ENCODE peak calls at places on chromosomes 16 and 17, in five cellular contexts. One of them, this sample, is unnamed.

GRCh38 chr17:63973930-63974593 is 1.3 kb upstream of the SCN4A start:
- ATAC-seq in natural killer cell treated with Interleukin-12 subunit alpha and Interleukin-12 subunit beta and Interleukin-15 and Interleukin-18, amount 100 ng/mL, for 72 hours: peak
- ATAC-seq in activated CD8-positive, alpha-beta T cell treated with anti-CD3 and anti-CD28 coated beads for 36 hours: no peak
- ATAC-seq in T-helper 17 cell: no peak
- ATAC-seq in stimulated activated effector memory CD8-positive, alpha-beta T cell treated with anti-CD3 and anti-CD28 coated beads, Interleukin-12 subunit alpha, Interleukin-12 subunit beta, amount 100 ng/mL, for 72 hours: no peak
- ATAC-seq in this sample: no peak

GRCh38 chr17:76497979-76498885 is 3.0 kb downstream of the RHBDF2 start:
- ATAC-seq in natural killer cell treated with Interleukin-12 subunit alpha and Interleukin-12 subunit beta and Interleukin-15 and Interleukin-18, amount 100 ng/mL, for 72 hours: no peak
- ATAC-seq in activated CD8-positive, alpha-beta T cell treated with anti-CD3 and anti-CD28 coated beads for 36 hours: no peak
- ATAC-seq in T-helper 17 cell: no peak
- ATAC-seq in stimulated activated effector memory CD8-positive, alpha-beta T cell treated with anti-CD3 and anti-CD28 coated beads, Interleukin-12 subunit alpha, Interleukin-12 subunit beta, amount 100 ng/mL, for 72 hours: no peak
- ATAC-seq in this sample: peak

GRCh38 chr17:66957951-66958579 is 6.4 kb upstream of the CACNG4 start:
- ATAC-seq in natural killer cell treated with Interleukin-12 subunit alpha and Interleukin-12 subunit beta and Interleukin-15 and Interleukin-18, amount 100 ng/mL, for 72 hours: no peak
- ATAC-seq in activated CD8-positive, alpha-beta T cell treated with anti-CD3 and anti-CD28 coated beads for 36 hours: no peak
- ATAC-seq in T-helper 17 cell: no peak
- ATAC-seq in stimulated activated effector memory CD8-positive, alpha-beta T cell treated with anti-CD3 and anti-CD28 coated beads, Interleukin-12 subunit alpha, Interleukin-12 subunit beta, amount 100 ng/mL, for 72 hours: no peak
- ATAC-seq in this sample: no peak

GRCh38 chr17:3655766-3656165 is 12.6 kb downstream of the TAX1BP3 start:
- ATAC-seq in natural killer cell treated with Interleukin-12 subunit alpha and Interleukin-12 subunit beta and Interleukin-15 and Interleukin-18, amount 100 ng/mL, for 72 hours: no peak
- ATAC-seq in activated CD8-positive, alpha-beta T cell treated with anti-CD3 and anti-CD28 coated beads for 36 hours: no peak
- ATAC-seq in T-helper 17 cell: no peak
- ATAC-seq in stimulated activated effector memory CD8-positive, alpha-beta T cell treated with anti-CD3 and anti-CD28 coated beads, Interleukin-12 subunit alpha, Interleukin-12 subunit beta, amount 100 ng/mL, for 72 hours: no peak
- ATAC-seq in this sample: no peak

GRCh38 chr17:36144981-36145729 is 31.3 kb downstream of the TBC1D3B start:
- ATAC-seq in natural killer cell treated with Interleukin-12 subunit alpha and Interleukin-12 subunit beta and Interleukin-15 and Interleukin-18, amount 100 ng/mL, for 72 hours: no peak
- ATAC-seq in activated CD8-positive, alpha-beta T cell treated with anti-CD3 and anti-CD28 coated beads for 36 hours: no peak
- ATAC-seq in T-helper 17 cell: no peak
- ATAC-seq in stimulated activated effector memory CD8-positive, alpha-beta T cell treated with anti-CD3 and anti-CD28 coated beads, Interleukin-12 subunit alpha, Interleukin-12 subunit beta, amount 100 ng/mL, for 72 hours: no peak
- ATAC-seq in this sample: no peak

GRCh38 chr17:2723997-2724782 is 12.6 kb upstream of the CLUH start:
- ATAC-seq in natural killer cell treated with Interleukin-12 subunit alpha and Interleukin-12 subunit beta and Interleukin-15 and Interleukin-18, amount 100 ng/mL, for 72 hours: peak
- ATAC-seq in activated CD8-positive, alpha-beta T cell treated with anti-CD3 and anti-CD28 coated beads for 36 hours: peak
- ATAC-seq in T-helper 17 cell: no peak
- ATAC-seq in stimulated activated effector memory CD8-positive, alpha-beta T cell treated with anti-CD3 and anti-CD28 coated beads, Interleukin-12 subunit alpha, Interleukin-12 subunit beta, amount 100 ng/mL, for 72 hours: peak
- ATAC-seq in this sample: no peak

GRCh38 chr17:71793550-71793949 is 327.3 kb upstream of the SOX9 start:
- ATAC-seq in natural killer cell treated with Interleukin-12 subunit alpha and Interleukin-12 subunit beta and Interleukin-15 and Interleukin-18, amount 100 ng/mL, for 72 hours: no peak
- ATAC-seq in activated CD8-positive, alpha-beta T cell treated with anti-CD3 and anti-CD28 coated beads for 36 hours: no peak
- ATAC-seq in T-helper 17 cell: no peak
- ATAC-seq in stimulated activated effector memory CD8-positive, alpha-beta T cell treated with anti-CD3 and anti-CD28 coated beads, Interleukin-12 subunit alpha, Interleukin-12 subunit beta, amount 100 ng/mL, for 72 hours: no peak
- ATAC-seq in this sample: no peak

GRCh38 chr16:6016530-6017184 is 919.1 kb upstream of the EEF2KMT start:
- ATAC-seq in natural killer cell treated with Interleukin-12 subunit alpha and Interleukin-12 subunit beta and Interleukin-15 and Interleukin-18, amount 100 ng/mL, for 72 hours: no peak
- ATAC-seq in activated CD8-positive, alpha-beta T cell treated with anti-CD3 and anti-CD28 coated beads for 36 hours: no peak
- ATAC-seq in T-helper 17 cell: no peak
- ATAC-seq in stimulated activated effector memory CD8-positive, alpha-beta T cell treated with anti-CD3 and anti-CD28 coated beads, Interleukin-12 subunit alpha, Interleukin-12 subunit beta, amount 100 ng/mL, for 72 hours: no peak
- ATAC-seq in this sample: no peak

GRCh38 chr16:69767459-69768229 is 5.5 kb downstream of the WWP2 start:
- ATAC-seq in natural killer cell treated with Interleukin-12 subunit alpha and Interleukin-12 subunit beta and Interleukin-15 and Interleukin-18, amount 100 ng/mL, for 72 hours: no peak
- ATAC-seq in activated CD8-positive, alpha-beta T cell treated with anti-CD3 and anti-CD28 coated beads for 36 hours: peak
- ATAC-seq in T-helper 17 cell: no peak
- ATAC-seq in stimulated activated effector memory CD8-positive, alpha-beta T cell treated with anti-CD3 and anti-CD28 coated beads, Interleukin-12 subunit alpha, Interleukin-12 subunit beta, amount 100 ng/mL, for 72 hours: peak
- ATAC-seq in this sample: no peak

GRCh38 chr17:15431766-15432165 is 35.7 kb downstream of the CDRT4 start:
- ATAC-seq in natural killer cell treated with Interleukin-12 subunit alpha and Interleukin-12 subunit beta and Interleukin-15 and Interleukin-18, amount 100 ng/mL, for 72 hours: no peak
- ATAC-seq in activated CD8-positive, alpha-beta T cell treated with anti-CD3 and anti-CD28 coated beads for 36 hours: no peak
- ATAC-seq in T-helper 17 cell: no peak
- ATAC-seq in stimulated activated effector memory CD8-positive, alpha-beta T cell treated with anti-CD3 and anti-CD28 coated beads, Interleukin-12 subunit alpha, Interleukin-12 subunit beta, amount 100 ng/mL, for 72 hours: no peak
- ATAC-seq in this sample: no peak

GRCh38 chr17:1588781-1589585 is 26.4 kb upstream of the PITPNA start:
- ATAC-seq in natural killer cell treated with Interleukin-12 subunit alpha and Interleukin-12 subunit beta and Interleukin-15 and Interleukin-18, amount 100 ng/mL, for 72 hours: no peak
- ATAC-seq in activated CD8-positive, alpha-beta T cell treated with anti-CD3 and anti-CD28 coated beads for 36 hours: no peak
- ATAC-seq in T-helper 17 cell: no peak
- ATAC-seq in stimulated activated effector memory CD8-positive, alpha-beta T cell treated with anti-CD3 and anti-CD28 coated beads, Interleukin-12 subunit alpha, Interleukin-12 subunit beta, amount 100 ng/mL, for 72 hours: no peak
- ATAC-seq in this sample: no peak

GRCh38 chr16:66878067-66878466 is 2.2 kb upstream of the PDP2 start:
- ATAC-seq in natural killer cell treated with Interleukin-12 subunit alpha and Interleukin-12 subunit beta and Interleukin-15 and Interleukin-18, amount 100 ng/mL, for 72 hours: no peak
- ATAC-seq in activated CD8-positive, alpha-beta T cell treated with anti-CD3 and anti-CD28 coated beads for 36 hours: peak
- ATAC-seq in T-helper 17 cell: no peak
- ATAC-seq in stimulated activated effector memory CD8-positive, alpha-beta T cell treated with anti-CD3 and anti-CD28 coated beads, Interleukin-12 subunit alpha, Interleukin-12 subunit beta, amount 100 ng/mL, for 72 hours: peak
- ATAC-seq in this sample: peak

GRCh38 chr17:59175076-59175475 is 19.5 kb downstream of the PRR11 start:
- ATAC-seq in natural killer cell treated with Interleukin-12 subunit alpha and Interleukin-12 subunit beta and Interleukin-15 and Interleukin-18, amount 100 ng/mL, for 72 hours: no peak
- ATAC-seq in activated CD8-positive, alpha-beta T cell treated with anti-CD3 and anti-CD28 coated beads for 36 hours: no peak
- ATAC-seq in T-helper 17 cell: no peak
- ATAC-seq in stimulated activated effector memory CD8-positive, alpha-beta T cell treated with anti-CD3 and anti-CD28 coated beads, Interleukin-12 subunit alpha, Interleukin-12 subunit beta, amount 100 ng/mL, for 72 hours: no peak
- ATAC-seq in this sample: no peak

GRCh38 chr16:8916541-8917225 is 34.5 kb downstream of the LITAFD start:
- ATAC-seq in natural killer cell treated with Interleukin-12 subunit alpha and Interleukin-12 subunit beta and Interleukin-15 and Interleukin-18, amount 100 ng/mL, for 72 hours: no peak
- ATAC-seq in activated CD8-positive, alpha-beta T cell treated with anti-CD3 and anti-CD28 coated beads for 36 hours: no peak
- ATAC-seq in T-helper 17 cell: no peak
- ATAC-seq in stimulated activated effector memory CD8-positive, alpha-beta T cell treated with anti-CD3 and anti-CD28 coated beads, Interleukin-12 subunit alpha, Interleukin-12 subunit beta, amount 100 ng/mL, for 72 hours: no peak
- ATAC-seq in this sample: peak

GRCh38 chr16:18937390-18937789 is 11.2 kb upstream of the SMG1 start:
- ATAC-seq in natural killer cell treated with Interleukin-12 subunit alpha and Interleukin-12 subunit beta and Interleukin-15 and Interleukin-18, amount 100 ng/mL, for 72 hours: no peak
- ATAC-seq in activated CD8-positive, alpha-beta T cell treated with anti-CD3 and anti-CD28 coated beads for 36 hours: no peak
- ATAC-seq in T-helper 17 cell: no peak
- ATAC-seq in stimulated activated effector memory CD8-positive, alpha-beta T cell treated with anti-CD3 and anti-CD28 coated beads, Interleukin-12 subunit alpha, Interleukin-12 subunit beta, amount 100 ng/mL, for 72 hours: no peak
- ATAC-seq in this sample: no peak

GRCh38 chr17:64741924-64742670 is 80.0 kb upstream of the SMURF2 start:
- ATAC-seq in natural killer cell treated with Interleukin-12 subunit alpha and Interleukin-12 subunit beta and Interleukin-15 and Interleukin-18, amount 100 ng/mL, for 72 hours: no peak
- ATAC-seq in activated CD8-positive, alpha-beta T cell treated with anti-CD3 and anti-CD28 coated beads for 36 hours: no peak
- ATAC-seq in T-helper 17 cell: no peak
- ATAC-seq in stimulated activated effector memory CD8-positive, alpha-beta T cell treated with anti-CD3 and anti-CD28 coated beads, Interleukin-12 subunit alpha, Interleukin-12 subunit beta, amount 100 ng/mL, for 72 hours: no peak
- ATAC-seq in this sample: no peak

GRCh38 chr16:75322706-75323105 is 71.3 kb upstream of the BCAR1 start:
- ATAC-seq in natural killer cell treated with Interleukin-12 subunit alpha and Interleukin-12 subunit beta and Interleukin-15 and Interleukin-18, amount 100 ng/mL, for 72 hours: no peak
- ATAC-seq in activated CD8-positive, alpha-beta T cell treated with anti-CD3 and anti-CD28 coated beads for 36 hours: no peak
- ATAC-seq in T-helper 17 cell: no peak
- ATAC-seq in stimulated activated effector memory CD8-positive, alpha-beta T cell treated with anti-CD3 and anti-CD28 coated beads, Interleukin-12 subunit alpha, Interleukin-12 subunit beta, amount 100 ng/mL, for 72 hours: no peak
- ATAC-seq in this sample: no peak

GRCh38 chr17:56727876-56728617 is 105.7 kb downstream of the C17orf67 start:
- ATAC-seq in natural killer cell treated with Interleukin-12 subunit alpha and Interleukin-12 subunit beta and Interleukin-15 and Interleukin-18, amount 100 ng/mL, for 72 hours: no peak
- ATAC-seq in activated CD8-positive, alpha-beta T cell treated with anti-CD3 and anti-CD28 coated beads for 36 hours: no peak
- ATAC-seq in T-helper 17 cell: no peak
- ATAC-seq in stimulated activated effector memory CD8-positive, alpha-beta T cell treated with anti-CD3 and anti-CD28 coated beads, Interleukin-12 subunit alpha, Interleukin-12 subunit beta, amount 100 ng/mL, for 72 hours: peak
- ATAC-seq in this sample: no peak

GRCh38 chr17:31610301-31610910 is 218.9 kb downstream of the RAB11FIP4 start:
- ATAC-seq in natural killer cell treated with Interleukin-12 subunit alpha and Interleukin-12 subunit beta and Interleukin-15 and Interleukin-18, amount 100 ng/mL, for 72 hours: peak
- ATAC-seq in activated CD8-positive, alpha-beta T cell treated with anti-CD3 and anti-CD28 coated beads for 36 hours: no peak
- ATAC-seq in T-helper 17 cell: no peak
- ATAC-seq in stimulated activated effector memory CD8-positive, alpha-beta T cell treated with anti-CD3 and anti-CD28 coated beads, Interleukin-12 subunit alpha, Interleukin-12 subunit beta, amount 100 ng/mL, for 72 hours: no peak
- ATAC-seq in this sample: no peak

GRCh38 chr16:72963508-72963907 is 84.4 kb downstream of the ZFHX3 start:
- ATAC-seq in natural killer cell treated with Interleukin-12 subunit alpha and Interleukin-12 subunit beta and Interleukin-15 and Interleukin-18, amount 100 ng/mL, for 72 hours: no peak
- ATAC-seq in activated CD8-positive, alpha-beta T cell treated with anti-CD3 and anti-CD28 coated beads for 36 hours: no peak
- ATAC-seq in T-helper 17 cell: no peak
- ATAC-seq in stimulated activated effector memory CD8-positive, alpha-beta T cell treated with anti-CD3 and anti-CD28 coated beads, Interleukin-12 subunit alpha, Interleukin-12 subunit beta, amount 100 ng/mL, for 72 hours: no peak
- ATAC-seq in this sample: no peak

GRCh38 chr17:68498479-68499326 is 13.5 kb upstream of the PRKAR1A start:
- ATAC-seq in natural killer cell treated with Interleukin-12 subunit alpha and Interleukin-12 subunit beta and Interleukin-15 and Interleukin-18, amount 100 ng/mL, for 72 hours: peak
- ATAC-seq in activated CD8-positive, alpha-beta T cell treated with anti-CD3 and anti-CD28 coated beads for 36 hours: no peak
- ATAC-seq in T-helper 17 cell: no peak
- ATAC-seq in stimulated activated effector memory CD8-positive, alpha-beta T cell treated with anti-CD3 and anti-CD28 coated beads, Interleukin-12 subunit alpha, Interleukin-12 subunit beta, amount 100 ng/mL, for 72 hours: no peak
- ATAC-seq in this sample: peak

GRCh38 chr17:59695943-59696681 is 11.1 kb downstream of the PTRH2 start:
- ATAC-seq in natural killer cell treated with Interleukin-12 subunit alpha and Interleukin-12 subunit beta and Interleukin-15 and Interleukin-18, amount 100 ng/mL, for 72 hours: no peak
- ATAC-seq in activated CD8-positive, alpha-beta T cell treated with anti-CD3 and anti-CD28 coated beads for 36 hours: no peak
- ATAC-seq in T-helper 17 cell: no peak
- ATAC-seq in stimulated activated effector memory CD8-positive, alpha-beta T cell treated with anti-CD3 and anti-CD28 coated beads, Interleukin-12 subunit alpha, Interleukin-12 subunit beta, amount 100 ng/mL, for 72 hours: no peak
- ATAC-seq in this sample: no peak

GRCh38 chr16:9125658-9126492 is 34.4 kb downstream of the HAPSTR1 start:
- ATAC-seq in natural killer cell treated with Interleukin-12 subunit alpha and Interleukin-12 subunit beta and Interleukin-15 and Interleukin-18, amount 100 ng/mL, for 72 hours: no peak
- ATAC-seq in activated CD8-positive, alpha-beta T cell treated with anti-CD3 and anti-CD28 coated beads for 36 hours: no peak
- ATAC-seq in T-helper 17 cell: peak
- ATAC-seq in stimulated activated effector memory CD8-positive, alpha-beta T cell treated with anti-CD3 and anti-CD28 coated beads, Interleukin-12 subunit alpha, Interleukin-12 subunit beta, amount 100 ng/mL, for 72 hours: no peak
- ATAC-seq in this sample: no peak